ENCODE peak calls at places on chromosomes 1 and 21, in eight cellular contexts. K is substantia nigra; P is nephron progenitor cell; C is iPS-NIHi11; N is NCI-H1092; U is stimulated activated CD8-positive, alpha-beta memory T cell treated with anti-CD3 and anti-CD28 coated beads, Interleukin-7, amount 100 ng/mL, for 24 hours; X is endothelial cell; A is NCI-H1417. Z is an unnamed sample.

GRCh38 chr1:71587961-71588360 is 507.1 kb upstream of the ZRANB2 start:
- DNase-seq in K (peak; percentile 4), P (no peak), C (no peak), N (no peak), U (no peak), X (no peak), A (peak; percentile 12), Z (no peak)

GRCh38 chr21:29378814-29379213 is 80.1 kb downstream of the BACH1 start:
- DNase-seq in K (no peak), P (no peak), C (no peak), N (no peak), U (no peak), X (no peak), A (no peak), Z (no peak)

GRCh38 chr1:172609528-172609927 is 49.4 kb upstream of the FASLG start:
- DNase-seq in K (no peak), P (no peak), C (no peak), N (no peak), U (no peak), X (no peak), A (no peak), Z (no peak)

GRCh38 chr21:32921632-32922230 is 104.0 kb upstream of the OLIG2 start:
- DNase-seq in K (no peak), P (peak; percentile 24), C (peak; percentile 54), N (no peak), U (no peak), X (peak; percentile 48), A (peak; percentile 2), Z (no peak)

GRCh38 chr1:229882621-229883020 is 184.4 kb upstream of the GALNT2 start:
- DNase-seq in K (no peak), P (no peak), C (no peak), N (no peak), U (no peak), X (no peak), A (no peak), Z (peak; percentile 22)

GRCh38 chr1:55955237-55955636 is 624.1 kb downstream of the PLPP3 start:
- DNase-seq in K (no peak), P (no peak), C (no peak), N (no peak), U (no peak), X (no peak), A (no peak), Z (no peak)

GRCh38 chr1:230313453-230314141 is 112.5 kb downstream of the PGBD5 start:
- DNase-seq in K (no peak), P (no peak), C (no peak), N (no peak), U (no peak), X (no peak), A (no peak), Z (no peak)

GRCh38 chr1:166136252-166136651 is 30.5 kb downstream of the FAM78B start:
- DNase-seq in K (no peak), P (no peak), C (no peak), N (no peak), U (no peak), X (no peak), A (no peak), Z (no peak)

GRCh38 chr1:177351361-177352108 is 180.8 kb downstream of the BRINP2 start:
- DNase-seq in K (no peak), P (peak; percentile 64), C (no peak), N (no peak), U (no peak), X (peak; percentile 16), A (no peak), Z (peak; percentile 61)

GRCh38 chr1:18901952-18902522 is 318 bp downstream of the ALDH4A1 start:
- DNase-seq in K (no peak), P (no peak), C (no peak), N (no peak), U (no peak), X (no peak), A (no peak), Z (no peak)

GRCh38 chr1:40938393-40938792 is 41.1 kb upstream of the CTPS1 start:
- DNase-seq in K (no peak), P (no peak), C (no peak), N (no peak), U (no peak), X (no peak), A (no peak), Z (no peak)

Z was measured in ecto neural progenitor cell.